ENCODE peak calls at places on chromosomes 16 and 17, in five cellular contexts. One of them, this sample, is unnamed.

GRCh38 chr16:2595376-2596200 is 57.8 kb downstream of the PDPK1 start:
- DNase-seq in lower lobe of right lung: peak; percentile 58
- DNase-seq in aorta: peak; percentile 27
- DNase-seq in SK-N-SH: no peak
- DNase-seq in ascending aorta: no peak
- DNase-seq in this sample: no peak

GRCh38 chr17:39787038-39787437 is 49.3 kb downstream of the GRB7 start:
- DNase-seq in SK-N-SH: no peak
- DNase-seq in aorta: no peak
- DNase-seq in lower lobe of right lung: no peak
- DNase-seq in ascending aorta: no peak
- DNase-seq in this sample: no peak

GRCh38 chr16:4870138-4870671 is 22.9 kb downstream of the UBN1 start:
- DNase-seq in lower lobe of right lung: peak; percentile 82
- DNase-seq in SK-N-SH: no peak
- DNase-seq in aorta: no peak
- DNase-seq in ascending aorta: no peak
- DNase-seq in this sample: peak; percentile 87

GRCh38 chr17:78899361-78900260 is 3.4 kb downstream of the CEP295NL start:
- DNase-seq in ascending aorta: no peak
- DNase-seq in SK-N-SH: peak; percentile 62
- DNase-seq in lower lobe of right lung: peak; percentile 79
- DNase-seq in aorta: peak; percentile 66
- DNase-seq in this sample: peak; percentile 85

GRCh38 chr16:19001788-19002187 is 18.1 kb downstream of the TMC7 start:
- DNase-seq in lower lobe of right lung: no peak
- DNase-seq in ascending aorta: no peak
- DNase-seq in aorta: peak; percentile 55
- DNase-seq in SK-N-SH: no peak
- DNase-seq in this sample: no peak

GRCh38 chr16:52283018-52283417 is 263.9 kb downstream of the TOX3 start:
- DNase-seq in aorta: no peak
- DNase-seq in lower lobe of right lung: no peak
- DNase-seq in ascending aorta: no peak
- DNase-seq in SK-N-SH: no peak
- DNase-seq in this sample: no peak

GRCh38 chr17:82985973-82986372 is 93.4 kb upstream of the METRNL start:
- DNase-seq in aorta: peak; percentile 67
- DNase-seq in lower lobe of right lung: peak; percentile 51
- DNase-seq in SK-N-SH: peak; percentile 78
- DNase-seq in ascending aorta: no peak
- DNase-seq in this sample: peak; percentile 67

GRCh38 chr16:9854665-9855064 is 327.6 kb downstream of the GRIN2A start:
- DNase-seq in ascending aorta: no peak
- DNase-seq in aorta: no peak
- DNase-seq in SK-N-SH: no peak
- DNase-seq in lower lobe of right lung: no peak
- DNase-seq in this sample: no peak

GRCh38 chr17:2059837-2060658 is 5.1 kb downstream of the HIC1 start:
- DNase-seq in SK-N-SH: no peak
- DNase-seq in lower lobe of right lung: no peak
- DNase-seq in aorta: no peak
- DNase-seq in ascending aorta: no peak
- DNase-seq in this sample: no peak

GRCh38 chr17:352421-353212 is at the start of gene RPH3AL:
- DNase-seq in aorta: no peak
- DNase-seq in ascending aorta: no peak
- DNase-seq in lower lobe of right lung: peak; percentile 87
- DNase-seq in SK-N-SH: no peak
- DNase-seq in this sample: peak; percentile 89

GRCh38 chr17:38554430-38555350 is 51.1 kb downstream of the SRCIN1 start:
- DNase-seq in ascending aorta: no peak
- DNase-seq in lower lobe of right lung: no peak
- DNase-seq in aorta: no peak
- DNase-seq in SK-N-SH: no peak
- DNase-seq in this sample: no peak

GRCh38 chr16:84232969-84233368 is 6.8 kb downstream of the KCNG4 start:
- DNase-seq in lower lobe of right lung: peak; percentile 3
- DNase-seq in SK-N-SH: no peak
- DNase-seq in ascending aorta: no peak
- DNase-seq in aorta: no peak
- DNase-seq in this sample: no peak

GRCh38 chr17:72334205-72334604 is 213.4 kb downstream of the SOX9 start:
- DNase-seq in SK-N-SH: no peak
- DNase-seq in lower lobe of right lung: no peak
- DNase-seq in ascending aorta: no peak
- DNase-seq in aorta: no peak
- DNase-seq in this sample: no peak

GRCh38 chr17:48541574-48542113 is 3.3 kb downstream of the HOXB2 start:
- DNase-seq in lower lobe of right lung: no peak
- DNase-seq in SK-N-SH: peak; percentile 44
- DNase-seq in ascending aorta: no peak
- DNase-seq in aorta: peak; percentile 81
- DNase-seq in this sample: peak; percentile 69

GRCh38 chr16:49857423-49858181 is 1.7 kb upstream of the ZNF423 start:
- DNase-seq in ascending aorta: no peak
- DNase-seq in aorta: peak; percentile 70
- DNase-seq in SK-N-SH: peak; percentile 86
- DNase-seq in lower lobe of right lung: no peak
- DNase-seq in this sample: peak; percentile 76

GRCh38 chr16:72844225-72844920 is 203.6 kb downstream of the ZFHX3 start:
- DNase-seq in SK-N-SH: no peak
- DNase-seq in lower lobe of right lung: no peak
- DNase-seq in aorta: no peak
- DNase-seq in ascending aorta: no peak
- DNase-seq in this sample: no peak

GRCh38 chr17:49579522-49579921 is 3.9 kb downstream of the NXPH3 start:
- DNase-seq in aorta: no peak
- DNase-seq in SK-N-SH: peak; percentile 44
- DNase-seq in ascending aorta: no peak
- DNase-seq in lower lobe of right lung: no peak
- DNase-seq in this sample: no peak

GRCh38 chr16:70520612-70521297 is 2.6 kb downstream of the COG4 start:
- DNase-seq in SK-N-SH: no peak
- DNase-seq in ascending aorta: no peak
- DNase-seq in lower lobe of right lung: no peak
- DNase-seq in aorta: no peak
- DNase-seq in this sample: no peak

GRCh38 chr16:86576591-86577313 is 1.6 kb upstream of the FOXL1 start:
- DNase-seq in ascending aorta: no peak
- DNase-seq in SK-N-SH: no peak
- DNase-seq in aorta: no peak
- DNase-seq in lower lobe of right lung: no peak
- DNase-seq in this sample: no peak

GRCh38 chr16:15640966-15641365 is 2.0 kb downstream of the MARF1 start:
- DNase-seq in lower lobe of right lung: no peak
- DNase-seq in ascending aorta: no peak
- DNase-seq in SK-N-SH: no peak
- DNase-seq in aorta: no peak
- DNase-seq in this sample: no peak

GRCh38 chr17:40909755-40910154 is 24.7 kb upstream of the KRT20 start:
- DNase-seq in lower lobe of right lung: no peak
- DNase-seq in ascending aorta: no peak
- DNase-seq in SK-N-SH: no peak
- DNase-seq in aorta: no peak
- DNase-seq in this sample: no peak

GRCh38 chr17:43701318-43701743 is 39.6 kb upstream of the MEOX1 start:
- DNase-seq in aorta: peak; percentile 59
- DNase-seq in SK-N-SH: no peak
- DNase-seq in lower lobe of right lung: peak; percentile 54
- DNase-seq in ascending aorta: no peak
- DNase-seq in this sample: peak; percentile 72

GRCh38 chr16:83473109-83473508 is 334.7 kb upstream of the HSBP1 start:
- DNase-seq in aorta: no peak
- DNase-seq in ascending aorta: no peak
- DNase-seq in lower lobe of right lung: no peak
- DNase-seq in SK-N-SH: no peak
- DNase-seq in this sample: no peak

GRCh38 chr16:6571044-6571443 is 761.6 kb upstream of the RBFOX1 start:
- DNase-seq in SK-N-SH: no peak
- DNase-seq in aorta: no peak
- DNase-seq in lower lobe of right lung: no peak
- DNase-seq in ascending aorta: no peak
- DNase-seq in this sample: no peak

GRCh38 chr16:1502092-1503004 is 9.2 kb downstream of the TELO2 start:
- DNase-seq in ascending aorta: no peak
- DNase-seq in aorta: no peak
- DNase-seq in lower lobe of right lung: no peak
- DNase-seq in SK-N-SH: no peak
- DNase-seq in this sample: peak; percentile 60

DNA sequence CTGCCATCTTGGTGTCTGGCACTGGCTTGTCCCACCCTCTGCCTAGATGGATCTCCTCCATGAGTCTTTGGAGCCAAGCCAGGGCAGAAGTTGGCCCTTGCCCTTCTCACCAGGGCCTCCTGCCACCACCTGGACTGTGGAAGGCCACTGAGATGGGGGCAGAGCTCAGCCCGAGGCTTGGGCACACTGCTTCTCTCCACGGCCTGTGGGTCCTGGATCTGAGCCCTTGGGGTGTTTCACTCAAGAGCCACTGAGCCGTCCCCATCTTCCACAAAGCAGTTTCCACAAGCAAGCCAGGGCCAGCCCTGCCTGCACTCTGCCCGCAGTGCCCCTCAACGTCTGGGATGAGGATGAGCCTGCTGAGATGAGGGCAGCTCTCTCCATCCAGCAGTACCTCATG is 16.7 kb upstream of the CD300A start:
- DNase-seq in lower lobe of right lung: no peak
- DNase-seq in ascending aorta: no peak
- DNase-seq in SK-N-SH: no peak
- DNase-seq in aorta: peak; percentile 41
- DNase-seq in this sample: no peak
- H3K27ac ChIP-seq in lower lobe of right lung: peak overlapping the region; percentile 6
- H3K27ac ChIP-seq in ascending aorta: peak overlapping the region; percentile 94
- H3K27ac ChIP-seq in SK-N-SH: no peak overlapping the region
- H3K27ac ChIP-seq in aorta: peak overlapping the region; percentile 58
- H3K27ac ChIP-seq in this sample: no peak overlapping the region

DNA sequence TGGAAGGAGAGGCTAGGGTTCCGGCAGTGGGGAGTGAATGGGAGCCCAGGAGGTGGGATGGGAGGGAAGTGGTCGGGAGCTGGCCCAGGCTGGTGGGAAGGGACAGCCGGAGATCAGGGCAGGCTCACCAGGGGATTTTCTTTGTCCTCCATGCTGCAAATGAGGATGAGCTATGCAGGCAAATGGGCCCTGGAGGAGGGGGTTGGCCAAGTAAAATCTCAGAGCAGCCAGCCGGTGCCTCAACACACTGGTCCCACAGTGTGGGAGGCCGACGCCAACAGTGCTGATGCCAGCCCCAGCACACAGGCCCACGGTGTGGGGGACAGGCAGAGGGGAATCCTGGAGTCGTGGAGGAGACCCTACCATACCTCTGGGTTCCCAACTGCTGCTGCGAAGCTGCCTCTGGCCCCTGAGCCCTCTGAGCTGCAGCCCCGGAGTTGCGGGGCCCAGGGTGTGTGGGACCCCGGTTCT is 4.0 kb upstream of the NDRG4 start:
- DNase-seq in aorta: peak; percentile 37
- DNase-seq in lower lobe of right lung: no peak
- DNase-seq in SK-N-SH: no peak
- DNase-seq in ascending aorta: no peak
- DNase-seq in this sample: peak; percentile 26
- H3K27ac ChIP-seq in aorta: no peak overlapping the region
- H3K27ac ChIP-seq in lower lobe of right lung: no peak overlapping the region
- H3K27ac ChIP-seq in SK-N-SH: peak overlapping the region; percentile 86
- H3K27ac ChIP-seq in ascending aorta: peak overlapping the region; percentile 66
- H3K27ac ChIP-seq in this sample: no peak overlapping the region

GRCh38 chr17:46028969-46029565 is 30.0 kb downstream of the STH start:
- DNase-seq in lower lobe of right lung: no peak
- DNase-seq in SK-N-SH: no peak
- DNase-seq in aorta: no peak
- DNase-seq in ascending aorta: no peak
- DNase-seq in this sample: no peak
- H3K27ac ChIP-seq in lower lobe of right lung: no peak overlapping the region
- H3K27ac ChIP-seq in SK-N-SH: no peak overlapping the region
- H3K27ac ChIP-seq in aorta: no peak overlapping the region
- H3K27ac ChIP-seq in ascending aorta: no peak overlapping the region
- H3K27ac ChIP-seq in this sample: no peak overlapping the region

DNA sequence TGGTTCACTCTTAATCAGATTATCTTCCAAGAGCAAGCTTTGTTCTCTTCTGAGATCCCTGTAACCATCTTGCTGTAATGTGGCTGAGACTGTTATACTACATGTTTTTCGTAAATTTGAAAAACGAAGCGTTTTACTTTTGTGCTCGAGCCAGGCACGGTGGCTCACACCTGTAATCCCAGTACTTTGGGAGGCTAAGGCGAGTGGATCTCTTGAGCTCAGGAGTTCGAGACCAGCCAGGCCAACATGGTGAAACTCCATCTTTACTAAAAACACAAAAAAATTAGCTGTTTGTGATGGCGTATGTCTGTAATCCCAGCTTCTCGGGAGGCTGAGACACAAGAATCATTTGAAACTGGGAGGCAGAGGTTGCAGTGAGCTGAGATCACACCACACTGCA is 7.8 kb downstream of the CUEDC1 start:
- DNase-seq in lower lobe of right lung: no peak
- DNase-seq in SK-N-SH: no peak
- DNase-seq in aorta: no peak
- DNase-seq in ascending aorta: no peak
- DNase-seq in this sample: no peak
- H3K27ac ChIP-seq in lower lobe of right lung: peak overlapping the region; percentile 79
- H3K27ac ChIP-seq in SK-N-SH: no peak overlapping the region
- H3K27ac ChIP-seq in aorta: no peak overlapping the region
- H3K27ac ChIP-seq in ascending aorta: peak overlapping the region; percentile 77
- H3K27ac ChIP-seq in this sample: peak overlapping the region; percentile 80

GRCh38 chr17:20071824-20072691 is 62.9 kb downstream of the SPECC1 start:
- DNase-seq in ascending aorta: no peak
- DNase-seq in lower lobe of right lung: no peak
- DNase-seq in SK-N-SH: no peak
- DNase-seq in aorta: no peak
- DNase-seq in this sample: no peak
- H3K27ac ChIP-seq in ascending aorta: peak overlapping the region; percentile 82
- H3K27ac ChIP-seq in lower lobe of right lung: no peak overlapping the region
- H3K27ac ChIP-seq in SK-N-SH: no peak overlapping the region
- H3K27ac ChIP-seq in aorta: no peak overlapping the region
- H3K27ac ChIP-seq in this sample: no peak overlapping the region

GRCh38 chr17:79924639-79924976 is 85.4 kb upstream of the CBX4 start:
- DNase-seq in lower lobe of right lung: no peak
- DNase-seq in aorta: no peak
- DNase-seq in ascending aorta: no peak
- DNase-seq in SK-N-SH: no peak
- DNase-seq in this sample: no peak
- H3K27ac ChIP-seq in lower lobe of right lung: no peak overlapping the region
- H3K27ac ChIP-seq in aorta: no peak overlapping the region
- H3K27ac ChIP-seq in ascending aorta: no peak overlapping the region
- H3K27ac ChIP-seq in SK-N-SH: no peak overlapping the region
- H3K27ac ChIP-seq in this sample: no peak overlapping the region

DNA sequence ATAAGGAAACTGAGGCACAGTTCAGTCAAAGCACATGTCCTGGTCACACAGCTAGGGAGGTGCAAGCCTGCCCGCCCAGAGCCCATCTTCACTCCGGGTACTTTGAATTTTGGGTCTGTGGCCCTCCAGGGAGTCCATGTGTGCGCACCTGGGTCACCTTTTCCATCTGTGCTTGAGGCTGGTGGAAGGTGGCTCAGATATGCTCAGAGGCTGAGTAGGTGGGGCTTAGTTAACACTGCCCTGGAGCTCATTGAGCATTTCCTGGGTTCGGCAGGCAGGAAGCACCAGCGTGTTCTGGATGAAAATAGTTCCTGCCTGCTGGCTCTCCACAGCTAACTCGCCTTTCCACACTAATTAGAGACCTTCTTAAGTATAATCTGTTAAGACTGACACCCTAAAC is 19.2 kb downstream of the FAM234A start:
- DNase-seq in SK-N-SH: no peak
- DNase-seq in ascending aorta: no peak
- DNase-seq in aorta: no peak
- DNase-seq in lower lobe of right lung: no peak
- DNase-seq in this sample: no peak
- H3K27ac ChIP-seq in SK-N-SH: no peak overlapping the region
- H3K27ac ChIP-seq in ascending aorta: no peak overlapping the region
- H3K27ac ChIP-seq in aorta: no peak overlapping the region
- H3K27ac ChIP-seq in lower lobe of right lung: no peak overlapping the region
- H3K27ac ChIP-seq in this sample: no peak overlapping the region

This sample was measured in upper lobe of right lung.